ENCODE peak calls at places on chromosome 12, in five cellular contexts. I is Calu3; L is immature natural killer cell; W is effector CD4-positive, alpha-beta T cell; R is NCI-H1417. T is an unnamed sample.

GRCh38 chr12:41364211-41364610 is 176.1 kb downstream of the PDZRN4 start:
- DNase-seq in L (no peak), W (no peak), I (no peak), R (no peak), T (no peak)

GRCh38 chr12:31773223-31773750 is 44.5 kb upstream of the AMN1 start:
- DNase-seq in R (peak), W (no peak), L (no peak), I (peak), T (no peak)

GRCh38 chr12:65415826-65416225 is 137.3 kb downstream of the MSRB3 start:
- DNase-seq in L (no peak), I (peak), W (no peak), R (no peak), T (no peak)

GRCh38 chr12:129594098-129594497 is 309.7 kb downstream of the TMEM132D start:
- DNase-seq in L (no peak), R (no peak), W (no peak), I (no peak), T (no peak)

GRCh38 chr12:9869307-9870161 is at the start of gene CLEC2B:
- DNase-seq in L (peak), R (peak), I (no peak), W (no peak), T (peak)

GRCh38 chr12:6277982-6278438 is 32.5 kb upstream of the PLEKHG6 start:
- DNase-seq in L (no peak), I (peak), R (no peak), W (no peak), T (no peak)

GRCh38 chr12:88208661-88209060 is 66.6 kb downstream of the TMTC3 start:
- DNase-seq in I (no peak), L (no peak), R (no peak), W (no peak), T (no peak)

GRCh38 chr12:579450-580110 is 83.7 kb downstream of the NINJ2 start:
- DNase-seq in R (no peak), L (no peak), I (no peak), W (no peak), T (no peak)

GRCh38 chr12:7089196-7089871 is 2.9 kb downstream of the C1R start:
- DNase-seq in I (no peak), L (no peak), W (no peak), R (no peak), T (no peak)

GRCh38 chr12:97760601-97761000 is 298.0 kb downstream of the RMST start:
- DNase-seq in R (no peak), L (no peak), W (no peak), I (no peak), T (no peak)

GRCh38 chr12:117012189-117012805 is 86.9 kb downstream of the TESC start:
- DNase-seq in L (no peak), R (no peak), I (no peak), W (no peak), T (peak)

GRCh38 chr12:6089041-6089823 is 35.2 kb downstream of the VWF start:
- DNase-seq in W (no peak), L (no peak), I (peak), R (peak), T (no peak)

GRCh38 chr12:7108042-7108927 is 729 bp downstream of the C1RL start:
- DNase-seq in R (peak), W (peak), I (peak), L (peak), T (peak)

GRCh38 chr12:110421701-110422100 is 18.2 kb upstream of the ANAPC7 start:
- DNase-seq in W (no peak), R (no peak), I (no peak), L (no peak), T (no peak)

GRCh38 chr12:108596854-108597558 is 878 bp downstream of the TMEM119 start:
- DNase-seq in W (no peak), L (no peak), I (no peak), R (peak), T (no peak)

GRCh38 chr12:106692896-106693295 is 81.6 kb upstream of the RIC8B start:
- DNase-seq in R (no peak), W (no peak), I (no peak), L (no peak), T (no peak)

T was measured in fibroblast of the conjunctiva.